ENCODE peak calls at places on chromosomes 2 and 18, in five cellular contexts. D is neuronal stem cell, H is IMR-90, L is mesenchymal stem cell, K is H1. F is an unnamed sample. For H3K9me3, the result is how much of the 10 kb centered on the place peaks cover.

GRCh38 chr18:33937270-33937816 is 287.4 kb downstream of the NOL4 start:
- DNase-seq in D (no peak), H (no peak), L (no peak), K (no peak), F (no peak)

GRCh38 chr2:218291934-218292699 is at the start of gene TMBIM1:
- DNase-seq in D (peak), H (peak), L (peak), K (peak), F (peak)

GRCh38 chr18:70450658-70451253 is 161.9 kb downstream of the SOCS6 start:
- DNase-seq in D (no peak), H (peak), K (no peak), L (peak), F (no peak)

GRCh38 chr2:236601306-236602202 is 31.9 kb downstream of the ACKR3 start:
- DNase-seq in D (no peak), K (no peak), H (no peak), L (no peak), F (no peak)

GRCh38 chr2:153287109-153287801 is 191.3 kb downstream of the RPRM start:
- DNase-seq in D (peak), H (no peak), K (peak), L (no peak), F (peak)

GRCh38 chr2:57549642-57550102 is 496.9 kb upstream of the VRK2 start:
- DNase-seq in D (no peak), L (peak), K (no peak), H (no peak), F (no peak)

GRCh38 chr18:13315000-13315399 is 96.4 kb downstream of the LDLRAD4 start:
- DNase-seq in K (no peak), D (no peak), H (no peak), L (no peak), F (no peak)

GRCh38 chr2:51782874-51783765 is 751.2 kb upstream of the NRXN1 start:
- DNase-seq in D (no peak), K (no peak), H (peak), L (no peak), F (no peak)

GRCh38 chr2:15556311-15556930 is 4.7 kb downstream of the NBAS start:
- DNase-seq in L (no peak), H (no peak), D (no peak), K (no peak), F (no peak)

GRCh38 chr2:72973566-72974435 is 56.5 kb downstream of the EMX1 start:
- DNase-seq in K (peak), L (peak), D (peak), H (peak), F (peak)

GRCh38 chr2:197577446-197577845 is 61.6 kb downstream of the MOB4 start:
- DNase-seq in L (no peak), D (no peak), K (no peak), H (no peak), F (no peak)

GRCh38 chr18:32891797-32892196 is 119.0 kb upstream of the KLHL14 start:
- DNase-seq in L (peak), D (no peak), H (no peak), K (no peak), F (no peak)

GRCh38 chr2:228699400-228699799 is 517.9 kb upstream of the SPHKAP start:
- DNase-seq in H (peak), L (peak), K (no peak), D (no peak), F (no peak)

GRCh38 chr2:28369355-28369754 is 23.3 kb upstream of the FOSL2 start:
- DNase-seq in D (no peak), H (no peak), L (no peak), K (no peak), F (no peak)

GRCh38 chr2:80058562-80058961 is 246.0 kb downstream of the LRRTM1 start:
- DNase-seq in K (no peak), L (no peak), D (no peak), H (no peak), F (peak)

GRCh38 chr18:12857215-12857924 is 26.7 kb downstream of the PTPN2 start:
- DNase-seq in K (no peak), D (no peak), L (no peak), H (no peak), F (no peak)

GRCh38 chr2:47907097-47907781 is 941 bp upstream of the FBXO11 start:
- DNase-seq in H (no peak), D (no peak), L (peak), K (no peak), F (no peak)

GRCh38 chr2:46042207-46042637 is 255.0 kb upstream of the EPAS1 start:
- DNase-seq in K (no peak), L (no peak), D (no peak), H (no peak), F (no peak)

GRCh38 chr2:17543131-17543660 is 2.7 kb downstream of the VSNL1 start:
- DNase-seq in H (no peak), D (no peak), L (no peak), K (no peak), F (peak)

GRCh38 chr2:72744049-72744448 is 81.8 kb downstream of the EXOC6B start:
- DNase-seq in L (peak), H (peak), K (no peak), D (no peak), F (no peak)

GRCh38 chr18:32429427-32429826 is 41.3 kb downstream of the GAREM1 start:
- DNase-seq in L (no peak), H (no peak), D (no peak), K (no peak), F (no peak)

GRCh38 chr18:27585602-27586173 is 400.6 kb upstream of the CHST9 start:
- DNase-seq in D (no peak), K (no peak), H (no peak), L (no peak), F (no peak)

GRCh38 chr2:191951832-191952231 is 104.9 kb upstream of the CAVIN2 start:
- DNase-seq in D (no peak), K (no peak), H (no peak), L (no peak), F (no peak)

GRCh38 chr18:56639094-56639361 is 636 bp upstream of the TXNL1 start:
- DNase-seq in D (no peak), K (no peak), L (no peak), H (no peak), F (no peak)

GRCh38 chr2:119491776-119492525 is 32.3 kb downstream of the SCTR start:
- DNase-seq in H (peak), L (peak), D (no peak), K (no peak), F (no peak)

GRCh38 chr2:151258121-151258520 is 3.5 kb downstream of the RBM43 start:
- DNase-seq in H (peak), L (peak), D (no peak), K (no peak), F (no peak)

GRCh38 chr2:177998006-177998405 is 74.6 kb downstream of the PDE11A start:
- DNase-seq in H (peak), D (no peak), K (no peak), L (peak), F (no peak)

GRCh38 chr2:149451417-149452165 is 121.2 kb downstream of the LYPD6 start:
- DNase-seq in H (no peak), D (no peak), K (no peak), L (no peak), F (no peak)

GRCh38 chr2:216345846-216346245 is 26.4 kb downstream of the MARCHF4 start:
- DNase-seq in D (no peak), K (no peak), L (peak), H (no peak), F (no peak)

DNA sequence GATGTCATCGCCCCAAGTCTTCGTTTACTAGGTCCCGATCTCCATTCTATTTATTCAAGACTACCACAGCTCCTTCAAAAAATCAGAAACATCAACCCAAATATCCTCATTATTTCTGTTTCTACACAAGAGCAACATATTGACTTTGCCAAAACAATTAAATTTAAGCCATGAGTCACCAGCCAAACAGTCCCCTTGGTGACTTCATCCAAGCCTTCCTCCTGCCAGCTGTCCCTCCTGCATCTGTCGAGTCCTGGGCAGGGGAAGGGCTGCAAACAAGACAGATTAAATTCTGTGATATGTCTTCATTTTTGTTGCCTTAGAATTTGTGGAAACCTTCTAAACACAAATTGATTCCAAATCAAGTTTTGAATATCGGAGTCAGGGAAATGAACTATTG is 110.3 kb downstream of the SP3 start:
- DNase-seq in K (no peak), L (no peak), H (peak), D (no peak), F (no peak)
- H3K9ac ChIP-seq in K (no peak), L (peak), H (no peak), D (no peak), F (no peak)

DNA sequence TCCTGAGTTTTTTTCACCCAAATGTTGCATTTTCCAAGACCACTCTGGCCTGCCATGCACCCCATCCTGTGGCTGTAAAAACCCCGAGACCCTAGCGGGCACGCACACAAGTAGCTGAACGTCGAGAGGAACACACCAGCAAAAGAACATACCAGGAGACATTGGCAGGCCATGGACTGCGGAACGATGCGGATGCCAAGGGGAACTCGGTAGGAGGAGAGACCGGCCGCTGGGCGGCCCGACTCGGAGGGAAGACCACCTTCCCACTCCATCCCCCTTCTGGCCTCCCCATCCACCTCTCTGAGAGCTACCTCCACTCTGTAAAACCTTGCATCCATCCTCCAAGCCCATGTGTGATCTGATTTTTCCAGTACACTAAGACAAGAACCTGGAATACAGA is 105.5 kb upstream of the CELF4 start:
- DNase-seq in K (no peak), H (no peak), D (no peak), L (no peak), F (no peak)
- H2BK15ac ChIP-seq in K (no peak), H (no peak), D (no peak), L (no peak), F (no peak)

DNA sequence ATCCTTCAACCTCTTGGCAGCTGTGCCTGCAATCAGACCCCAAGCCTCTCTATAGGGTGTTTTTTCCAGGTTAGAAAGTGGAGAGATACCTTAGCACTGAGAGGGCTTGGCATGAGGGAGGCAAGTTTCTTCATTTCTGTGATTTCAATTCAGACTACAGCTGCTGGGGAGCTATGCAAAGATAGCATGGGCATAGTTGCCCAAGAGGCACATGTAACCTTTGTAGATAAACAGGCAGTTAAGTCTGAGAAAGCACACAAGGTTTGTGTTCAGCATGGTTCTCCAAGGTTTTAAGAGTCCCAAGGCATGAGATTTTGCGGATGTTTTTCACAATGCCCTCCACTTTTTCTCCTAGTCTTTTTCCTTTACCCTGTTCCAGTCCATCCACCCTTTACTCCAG is 385.0 kb upstream of the ETAA1 start:
- DNase-seq in K (no peak), H (no peak), D (no peak), L (no peak), F (no peak)
- H3K9me3 ChIP-seq in K (under half), H (under half), D (under half), L (under half), F (under half)

DNA sequence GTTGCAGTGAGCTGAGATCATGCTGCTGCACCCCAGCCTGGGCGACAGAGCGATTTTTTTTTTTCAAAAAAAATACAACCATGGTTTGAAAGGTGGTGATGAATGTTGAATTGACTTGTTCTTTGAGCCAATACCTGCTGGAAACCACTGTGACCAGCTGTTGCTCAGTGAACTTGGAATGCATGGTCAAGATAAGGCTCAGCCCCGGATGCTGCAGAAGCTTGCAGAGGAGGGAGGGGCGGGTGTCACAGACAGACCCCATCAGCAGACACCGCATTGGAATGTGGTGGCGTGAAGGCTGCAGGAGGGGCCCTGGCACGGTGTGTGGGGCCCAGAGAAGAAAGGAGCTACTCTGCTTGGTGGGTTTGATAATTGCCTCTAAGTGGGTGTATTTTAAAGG is 91.6 kb downstream of the ITGB1BP1 start:
- DNase-seq in H (peak), L (peak), K (no peak), D (no peak), F (no peak)
- H3K9ac ChIP-seq in H (no peak), L (no peak), K (no peak), D (no peak), F (no peak)

GRCh38 chr18:24683965-24684364 is 223.5 kb downstream of the HRH4 start:
- DNase-seq in H (no peak), D (no peak), K (no peak), L (no peak), F (peak)
- H2BK15ac ChIP-seq in H (no peak), D (no peak), K (no peak), L (no peak), F (no peak)

GRCh38 chr2:105839793-105840192 is 95.1 kb downstream of the NCK2 start:
- DNase-seq in D (no peak), H (no peak), L (no peak), K (no peak), F (no peak)

GRCh38 chr2:105843797-105844374 is 99.2 kb downstream of the NCK2 start:
- DNase-seq in D (no peak), L (no peak), K (no peak), H (no peak), F (no peak)

GRCh38 chr2:105841551-105841950 is 96.8 kb downstream of the NCK2 start:
- DNase-seq in H (no peak), L (no peak), D (no peak), K (no peak), F (no peak)

GRCh38 chr2:105842555-105842954 is 97.8 kb downstream of the NCK2 start:
- DNase-seq in H (no peak), L (no peak), D (no peak), K (no peak), F (no peak)

DNA sequence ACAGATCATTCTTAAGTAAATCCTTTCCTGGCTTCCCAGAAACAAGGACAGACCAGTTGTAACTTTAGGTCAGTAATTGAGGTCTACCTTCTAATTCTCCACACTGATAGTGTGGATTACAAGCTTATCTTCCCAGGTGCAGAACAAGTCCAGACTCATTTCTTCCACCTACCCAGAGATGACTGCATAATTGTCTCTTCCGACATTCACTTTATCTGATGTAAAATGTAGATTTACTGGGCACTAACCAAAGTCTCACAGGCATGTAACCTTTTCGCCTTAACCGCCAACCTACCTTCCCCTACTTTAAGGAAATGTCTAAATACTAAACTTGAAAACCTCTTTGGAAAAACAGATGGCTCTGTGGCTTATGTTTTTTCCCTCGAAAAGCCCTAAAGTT is 96.2 kb downstream of the NCK2 start:
- DNase-seq in H (no peak), L (no peak), D (no peak), K (no peak), F (no peak)
- H3K9me3 ChIP-seq in H (under half), L (under half), D (under half), K (under half), F (under half)

DNA sequence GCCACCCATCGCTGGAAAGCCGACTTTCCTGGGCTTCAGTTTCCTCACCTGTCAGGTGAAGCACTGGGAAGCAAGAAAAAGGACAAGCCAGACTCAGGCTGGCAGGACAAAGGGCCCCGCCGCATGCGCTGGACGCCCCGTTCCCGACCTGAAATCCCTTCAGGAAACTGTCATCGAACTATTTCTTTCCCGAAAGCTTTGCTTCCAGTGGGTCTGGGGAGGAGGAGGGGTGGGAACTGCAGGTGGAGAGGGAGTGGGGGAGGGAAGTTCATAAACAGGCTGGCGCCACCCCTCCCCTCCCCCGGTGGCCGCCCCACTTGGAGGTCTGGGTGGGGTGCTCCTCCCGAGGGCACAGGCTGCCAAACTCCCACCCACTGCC is 102.2 kb downstream of the FOXI3 start:
- DNase-seq in D (no peak), L (no peak), H (no peak), K (no peak), F (no peak)
- H3K9ac ChIP-seq in D (peak), L (no peak), H (no peak), K (no peak), F (no peak)

DNA sequence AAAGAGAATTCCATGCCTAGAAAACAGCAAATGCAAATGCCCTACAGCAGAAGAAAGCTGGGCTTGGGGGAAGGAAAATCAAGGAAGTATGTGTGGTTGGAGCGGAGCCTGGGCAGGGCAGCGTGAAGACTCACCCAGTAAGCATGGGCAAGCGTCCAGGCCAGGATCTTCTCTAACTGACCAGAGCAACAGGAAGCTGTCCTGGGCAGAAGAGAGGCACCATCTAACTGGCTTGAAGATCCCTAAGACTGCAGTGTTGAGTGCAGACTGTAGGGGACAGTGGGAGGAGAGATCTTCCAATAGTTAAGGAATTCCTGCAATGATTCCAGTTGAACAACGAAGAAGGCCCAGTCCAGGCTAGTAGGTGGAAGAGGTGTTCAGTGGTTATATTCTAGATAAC is 57.9 kb downstream of the NXPH2 start:
- DNase-seq in L (no peak), K (no peak), D (no peak), H (no peak), F (no peak)
- H2BK15ac ChIP-seq in L (no peak), K (no peak), D (no peak), H (no peak), F (no peak)

GRCh38 chr2:63632382-63632781 is 43.6 kb downstream of the MDH1 start:
- DNase-seq in D (no peak), L (no peak), K (no peak), H (no peak), F (no peak)
- H3K9me3 ChIP-seq in D (under half), L (under half), K (under half), H (under half), F (under half)

F was measured in H9.